ENCODE peak calls at places on chromosomes 16 and 17, in six cellular contexts. W is B cell, C is thoracic aorta, F is astrocyte, J is fibroblast of mammary gland, Z is cardiac fibroblast. D is an unnamed sample.
A peak's percentile ranks its signal among the peaks of the same experiment; 100 is the strongest.

GRCh38 chr17:7886227-7887037 is 2.2 kb upstream of the CHD3 start:
- DNase-seq in W (peak; percentile 53), C (no peak), F (no peak), J (no peak), Z (peak; percentile 16), D (no peak)

GRCh38 chr16:4272114-4272954 is 489 bp downstream of the TFAP4 start:
- DNase-seq in W (peak; percentile 65), C (no peak), F (no peak), J (peak; percentile 38), Z (peak; percentile 37), D (no peak)

GRCh38 chr16:88599825-88600538 is 29.8 kb downstream of the ZC3H18 start:
- DNase-seq in W (no peak), C (no peak), F (no peak), J (no peak), Z (no peak), D (no peak)

GRCh38 chr16:75111514-75112280 is 4.9 kb downstream of the LDHD start:
- DNase-seq in W (no peak), C (no peak), F (no peak), J (no peak), Z (no peak), D (no peak)

GRCh38 chr16:77501260-77501659 is 66.4 kb upstream of the ADAMTS18 start:
- DNase-seq in W (no peak), C (no peak), F (no peak), J (no peak), Z (no peak), D (no peak)

GRCh38 chr17:43434902-43435319 is 36.1 kb downstream of the ARL4D start:
- DNase-seq in W (no peak), C (no peak), F (peak; percentile 94), J (no peak), Z (no peak), D (no peak)

GRCh38 chr17:56914641-56915263 is 903 bp upstream of the TRIM25 start:
- DNase-seq in W (no peak), C (no peak), F (no peak), J (no peak), Z (peak; percentile 53), D (no peak)

GRCh38 chr16:78655481-78656114 is 556.1 kb downstream of the WWOX start:
- DNase-seq in W (no peak), C (no peak), F (no peak), J (no peak), Z (no peak), D (no peak)

GRCh38 chr17:28370035-28370743 is at the start of gene VTN:
- DNase-seq in W (no peak), C (no peak), F (no peak), J (no peak), Z (no peak), D (no peak)

GRCh38 chr16:75550211-75550662 is 5.8 kb downstream of the TMEM231 start:
- DNase-seq in W (peak; percentile 57), C (no peak), F (peak; percentile 47), J (peak; percentile 44), Z (peak; percentile 65), D (peak; percentile 25)

GRCh38 chr17:58272367-58273280 is 8.1 kb downstream of the MPO start:
- DNase-seq in W (no peak), C (no peak), F (no peak), J (no peak), Z (no peak), D (no peak)

GRCh38 chr16:20743591-20743990 is 2.0 kb upstream of the THUMPD1 start:
- DNase-seq in W (no peak), C (no peak), F (no peak), J (no peak), Z (no peak), D (no peak)

GRCh38 chr17:64020068-64020766 is at the start of gene ICAM2:
- DNase-seq in W (peak; percentile 92), C (peak; percentile 28), F (no peak), J (no peak), Z (no peak), D (no peak)

GRCh38 chr17:71427801-71428200 is 693.0 kb upstream of the SOX9 start:
- DNase-seq in W (no peak), C (no peak), F (no peak), J (no peak), Z (no peak), D (no peak)

GRCh38 chr17:71422968-71423367 is 697.9 kb upstream of the SOX9 start:
- DNase-seq in W (no peak), C (no peak), F (no peak), J (no peak), Z (no peak), D (no peak)

GRCh38 chr17:71428897-71429296 is 691.9 kb upstream of the SOX9 start:
- DNase-seq in W (no peak), C (no peak), F (no peak), J (no peak), Z (no peak), D (no peak)

DNA sequence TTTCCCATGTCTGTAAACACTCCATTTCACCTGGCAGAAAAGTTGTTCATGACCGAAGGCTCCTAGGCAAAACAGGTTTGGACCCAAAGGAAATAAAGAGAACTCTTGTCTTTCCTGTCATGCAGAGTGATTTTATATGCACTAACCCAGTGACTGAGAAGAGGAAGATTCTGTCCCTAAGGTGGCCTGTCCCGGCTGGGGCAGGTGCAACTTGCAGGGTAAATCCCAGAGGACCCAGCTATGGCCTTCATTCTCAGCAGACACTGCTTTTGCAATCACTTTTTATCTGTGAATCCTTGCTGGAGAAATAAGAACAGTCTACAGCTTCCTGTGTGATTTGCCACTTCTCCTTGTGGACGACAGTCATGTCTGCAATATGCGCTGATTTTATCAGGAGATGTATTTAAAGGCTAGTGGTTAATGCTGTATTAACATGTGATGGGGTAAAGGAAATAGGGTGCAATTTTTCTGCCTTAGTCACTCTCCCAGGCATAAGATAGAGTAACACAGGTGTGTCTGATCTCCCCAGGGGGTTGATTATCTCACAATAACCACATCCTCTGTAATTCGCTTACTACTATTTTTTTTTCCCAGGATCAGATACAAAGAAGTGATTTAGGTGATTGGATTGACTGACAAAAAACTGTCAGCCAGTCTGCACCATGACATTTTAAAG is 696.8 kb upstream of the SOX9 start:
- DNase-seq in W (no peak), C (no peak), F (peak; percentile 84), J (no peak), Z (peak; percentile 47), D (peak; percentile 81)
- TF ChIP-seq CTCF in W (no peak), C (no peak), F (no peak), J (no peak), Z (no peak), D (peak; percentile 23)

DNA sequence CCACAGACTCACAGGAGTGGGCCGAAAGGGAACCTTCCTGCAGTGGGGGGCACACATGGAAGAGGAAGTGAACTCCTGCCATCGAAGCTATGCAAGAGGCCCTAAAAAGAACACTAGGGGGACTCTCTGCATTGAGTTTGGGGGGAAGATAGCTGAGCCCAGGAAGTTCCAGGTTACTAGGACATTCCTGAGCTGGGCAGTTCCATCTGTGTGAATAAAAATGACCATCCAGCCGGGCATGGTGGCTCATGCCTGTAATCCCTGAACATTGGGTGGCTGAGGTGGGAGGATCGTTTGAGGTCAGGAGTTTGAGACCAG is 211.8 kb downstream of the ZNF423 start:
- DNase-seq in W (no peak), C (no peak), F (peak; percentile 35), J (peak; percentile 48), Z (peak; percentile 73), D (no peak)
- TF ChIP-seq CTCF in W (no peak), C (no peak), F (peak; percentile 35), J (peak; percentile 42), Z (peak; percentile 34), D (no peak)

DNA sequence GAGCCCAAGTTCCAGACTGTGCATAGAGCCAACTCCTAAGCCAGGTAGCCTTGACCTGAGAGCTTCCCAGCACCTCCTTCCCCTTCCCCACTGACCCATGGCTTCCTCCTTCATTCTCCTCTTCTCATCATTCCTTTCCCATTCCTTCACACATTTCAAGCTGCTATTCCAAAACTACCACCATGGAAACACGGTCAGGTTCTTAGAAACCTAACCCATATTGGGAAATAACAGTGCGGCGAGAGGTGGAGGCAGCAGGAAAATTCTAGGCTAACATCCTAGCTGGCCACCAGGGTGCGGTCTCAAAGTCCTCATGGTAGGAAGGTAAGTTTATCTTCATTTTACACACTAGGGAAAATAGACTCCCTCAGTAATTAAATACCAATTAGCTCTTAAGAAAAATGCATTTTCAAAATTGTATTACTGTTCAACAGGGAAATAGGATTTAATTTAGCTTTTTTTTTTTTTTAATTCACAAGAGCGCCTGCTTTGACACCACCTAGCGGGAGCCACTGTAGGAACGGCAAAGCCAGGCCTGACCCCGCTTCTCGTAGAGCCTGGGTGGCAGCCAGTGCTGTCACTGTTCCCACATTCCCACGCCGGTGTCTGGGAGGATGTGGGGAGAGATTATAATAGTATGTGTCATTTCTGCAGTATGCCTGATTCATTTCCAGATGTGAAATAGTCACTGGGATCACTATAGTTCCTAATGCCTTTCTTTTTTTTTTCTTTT is 14.0 kb upstream of the SPHK1 start:
- DNase-seq in W (no peak), C (peak; percentile 77), F (peak; percentile 96), J (peak; percentile 99), Z (peak; percentile 99), D (peak; percentile 97)
- TF ChIP-seq CTCF in W (no peak), C (peak; percentile 72), F (peak; percentile 66), J (peak; percentile 60), Z (peak; percentile 48), D (peak; percentile 89)

DNA sequence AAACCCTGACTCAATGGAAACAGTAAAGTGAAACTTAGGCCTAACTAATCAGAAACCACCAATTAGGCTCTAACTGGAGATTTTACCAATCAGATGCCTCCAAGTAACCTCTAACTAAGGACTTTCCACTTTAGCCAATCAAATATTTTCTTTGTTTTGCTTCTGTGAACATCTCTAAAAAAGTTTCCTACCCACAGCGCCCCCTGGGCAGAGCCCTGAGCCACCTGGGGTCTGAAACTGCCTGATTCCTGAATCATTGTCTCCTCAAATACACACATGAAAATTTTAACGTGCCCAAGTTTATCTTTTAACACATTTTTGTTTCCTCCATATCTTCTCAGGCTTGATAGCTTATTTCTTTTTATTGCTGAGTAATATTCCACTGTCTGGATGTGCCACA is 19.0 kb downstream of the ADAD2 start:
- DNase-seq in W (no peak), C (no peak), F (peak; percentile 12), J (no peak), Z (no peak), D (no peak)
- TF ChIP-seq CTCF in W (no peak), C (no peak), F (peak; percentile 10), J (no peak), Z (no peak), D (peak; percentile 50)

GRCh38 chr17:48068491-48068961 is 20.4 kb downstream of the NFE2L1 start:
- DNase-seq in W (no peak), C (no peak), F (peak; percentile 22), J (peak; percentile 60), Z (peak; percentile 77), D (peak; percentile 77)
- TF ChIP-seq CTCF in W (peak; percentile 30), C (no peak), F (peak; percentile 36), J (peak; percentile 58), Z (peak; percentile 53), D (peak; percentile 74)